ENCODE peak calls at places on chromosome 22, in nine cellular contexts. F is ovary; L is cardiac muscle cell; N is activated CD4-positive, CD25-positive, alpha-beta regulatory T cell; R is non-pigmented ciliary epithelial cell; S is stimulated activated CD8-positive, alpha-beta memory T cell treated with anti-CD3 and anti-CD28 coated beads, Interleukin-15, amount 100 ng/mL, for 24 hours; U is HS-27A; H is activated naive CD8-positive, alpha-beta T cell treated with anti-CD3 and anti-CD28 coated beads, Interleukin-2, amount 50 U/mL, for 24 hours; T is left colon. M is an unnamed sample.

GRCh38 chr22:30667092-30667485 is 586 bp downstream of the DUSP18 start:
- DNase-seq in R (no peak), L (peak; percentile 9), N (no peak), H (no peak), T (peak; percentile 69), S (no peak), U (no peak), F (no peak), M (no peak)

GRCh38 chr22:36764060-36764459 is 11.9 kb downstream of the IFT27 start:
- DNase-seq in R (no peak), T (no peak), F (no peak), H (no peak), U (no peak), S (no peak), L (no peak), N (no peak), M (no peak)

GRCh38 chr22:27267145-27267544 is 534.4 kb downstream of the MN1 start:
- DNase-seq in L (no peak), R (no peak), S (no peak), U (no peak), T (no peak), F (no peak), N (no peak), H (no peak), M (no peak)

GRCh38 chr22:44597616-44598015 is 99.6 kb upstream of the RTL6 start:
- DNase-seq in T (no peak), L (no peak), F (no peak), R (no peak), H (no peak), S (no peak), U (no peak), N (no peak), M (no peak)

GRCh38 chr22:32801436-32802290 is at the start of gene TIMP3:
- DNase-seq in F (peak; percentile 72), T (peak; percentile 67), L (peak; percentile 88), U (no peak), N (no peak), S (no peak), R (no peak), H (no peak), M (no peak)

GRCh38 chr22:37546436-37547248 is 13.6 kb upstream of the CDC42EP1 start:
- DNase-seq in U (no peak), N (no peak), S (no peak), F (peak; percentile 86), L (peak; percentile 97), H (no peak), T (no peak), R (no peak), M (no peak)

GRCh38 chr22:39236321-39237275 is 8.2 kb downstream of the PDGFB start:
- DNase-seq in U (no peak), H (peak; percentile 72), T (no peak), N (no peak), S (no peak), L (peak; percentile 45), R (no peak), F (no peak), M (no peak)

GRCh38 chr22:38109391-38110000 is 988 bp downstream of the BAIAP2L2 start:
- DNase-seq in U (no peak), T (no peak), N (no peak), F (no peak), H (no peak), S (no peak), R (no peak), L (no peak), M (no peak)

GRCh38 chr22:37897805-37898204 is 8.3 kb upstream of the MICALL1 start:
- DNase-seq in F (no peak), N (no peak), S (no peak), T (no peak), U (no peak), R (no peak), H (no peak), L (no peak), M (no peak)

GRCh38 chr22:47822459-47822858 is 1060.0 kb downstream of the TBC1D22A start:
- DNase-seq in L (no peak), T (no peak), H (no peak), R (no peak), F (no peak), U (no peak), S (no peak), N (no peak), M (no peak)

GRCh38 chr22:30985561-30986208 is 16.6 kb downstream of the TUG1 start:
- DNase-seq in L (no peak), U (no peak), N (no peak), F (no peak), R (no peak), T (no peak), H (no peak), S (no peak), M (no peak)

GRCh38 chr22:26383968-26384576 is 45.0 kb upstream of the ASPHD2 start:
- DNase-seq in H (no peak), F (no peak), L (no peak), R (no peak), S (no peak), U (no peak), N (no peak), T (no peak), M (no peak)

GRCh38 chr22:49155039-49155808 is 672.4 kb downstream of the BRD1 start:
- DNase-seq in F (no peak), U (no peak), L (no peak), R (no peak), T (no peak), N (no peak), H (no peak), S (no peak), M (no peak)

GRCh38 chr22:30246962-30247376 is 410 bp upstream of the LIF start:
- DNase-seq in T (peak; percentile 78), N (no peak), U (no peak), R (no peak), L (no peak), S (no peak), F (no peak), H (peak; percentile 54), M (no peak)

GRCh38 chr22:22520667-22521602 is 865 bp upstream of the ZNF280A start:
- DNase-seq in H (no peak), N (no peak), R (no peak), U (no peak), F (no peak), L (peak; percentile 18), S (no peak), T (no peak), M (no peak)

GRCh38 chr22:16973591-16974297 is 34.3 kb downstream of the GAB4 start:
- DNase-seq in T (no peak), R (no peak), L (no peak), S (no peak), U (no peak), F (no peak), H (no peak), N (no peak), M (no peak)

GRCh38 chr22:44735518-44736428 is 16.6 kb upstream of the ARHGAP8 start:
- DNase-seq in H (peak; percentile 91), S (peak; percentile 89), U (no peak), T (no peak), L (peak; percentile 60), R (no peak), N (peak; percentile 90), F (peak; percentile 69), M (no peak)

GRCh38 chr22:40855104-40855959 is 1.1 kb downstream of the ST13 start:
- DNase-seq in U (no peak), R (no peak), N (no peak), H (peak; percentile 22), L (peak; percentile 60), F (no peak), S (no peak), T (no peak), M (no peak)

GRCh38 chr22:42156597-42156996 is 26.0 kb upstream of the CYP2D6 start:
- DNase-seq in N (no peak), H (no peak), R (no peak), L (no peak), T (no peak), S (no peak), U (no peak), F (no peak), M (no peak)

GRCh38 chr22:42258126-42258525 is 12.3 kb downstream of the TCF20 start:
- DNase-seq in H (no peak), R (no peak), L (peak; percentile 5), T (no peak), S (no peak), F (no peak), U (no peak), N (no peak), M (no peak)

GRCh38 chr22:43497956-43498855 is 86.4 kb downstream of the MPPED1 start:
- DNase-seq in L (no peak), S (no peak), F (no peak), N (no peak), T (no peak), U (no peak), R (no peak), H (no peak), M (no peak)

GRCh38 chr22:50444663-50445062 is 30.2 kb downstream of the SBF1 start:
- DNase-seq in F (peak; percentile 69), U (peak; percentile 7), H (no peak), L (peak; percentile 71), R (peak; percentile 35), N (no peak), S (no peak), T (no peak), M (peak; percentile 39)

GRCh38 chr22:21876486-21877176 is 9.2 kb upstream of the MAPK1 start:
- DNase-seq in L (peak; percentile 80), F (no peak), N (no peak), U (no peak), H (peak; percentile 12), T (no peak), S (no peak), R (peak; percentile 34), M (peak; percentile 48)

GRCh38 chr22:43152001-43152354 is 619 bp downstream of the TSPO start:
- DNase-seq in L (no peak), N (no peak), R (no peak), T (peak; percentile 30), H (peak; percentile 23), S (no peak), F (no peak), U (no peak), M (no peak)

GRCh38 chr22:21632237-21632895 is at the start of gene CCDC116:
- DNase-seq in N (peak; percentile 23), H (peak; percentile 61), F (no peak), R (no peak), L (no peak), U (no peak), S (no peak), T (no peak), M (no peak)

GRCh38 chr22:28075260-28075981 is 156.4 kb upstream of the PITPNB start:
- DNase-seq in U (peak; percentile 45), R (peak; percentile 55), S (no peak), L (peak; percentile 87), N (no peak), H (no peak), F (peak; percentile 35), T (peak; percentile 34), M (peak; percentile 60)

GRCh38 chr22:38260760-38261477 is 11.9 kb downstream of the TMEM184B start:
- DNase-seq in H (no peak), R (no peak), N (no peak), S (no peak), U (no peak), F (no peak), T (no peak), L (no peak), M (no peak)

GRCh38 chr22:38353142-38353629 is 36.0 kb upstream of the CSNK1E start:
- DNase-seq in U (no peak), R (no peak), N (peak; percentile 58), H (peak; percentile 79), L (peak; percentile 61), T (peak; percentile 52), S (peak; percentile 79), F (peak; percentile 54), M (peak; percentile 14)

GRCh38 chr22:38247713-38248112 is 25.1 kb downstream of the TMEM184B start:
- DNase-seq in R (no peak), N (no peak), T (no peak), U (no peak), H (no peak), L (no peak), S (no peak), F (no peak), M (no peak)

GRCh38 chr22:37312549-37313183 is 30.4 kb downstream of the CYTH4 start:
- DNase-seq in T (no peak), H (peak; percentile 47), S (no peak), F (no peak), L (no peak), R (no peak), N (no peak), U (no peak), M (no peak)

GRCh38 chr22:49971232-49972162 is 10.9 kb downstream of the PIM3 start:
- DNase-seq in S (no peak), T (peak; percentile 89), U (no peak), N (peak; percentile 67), R (no peak), F (peak; percentile 87), H (peak; percentile 83), L (peak; percentile 72), M (peak; percentile 47)

M was measured in HS-5.